ENCODE peak calls at places on chromosomes 13 and 19, in four cellular contexts. I, O, G and R are unnamed samples.
A peak's percentile ranks its signal among the peaks of the same experiment; 100 is the strongest.

GRCh38 chr19:8368136-8368535 is 4.2 kb downstream of the ANGPTL4 start:
- DNase-seq in O (no peak), G (no peak), I (no peak), R (no peak)

GRCh38 chr19:351976-352625 is 7.5 kb upstream of the MIER2 start:
- DNase-seq in O (no peak), I (no peak), G (no peak), R (peak; percentile 33)

GRCh38 chr19:4028334-4029246 is 21.1 kb downstream of the PIAS4 start:
- DNase-seq in I (no peak), G (no peak), O (no peak), R (no peak)

GRCh38 chr13:82356667-82357066 is 1525.6 kb downstream of the SLITRK1 start:
- DNase-seq in O (no peak), G (no peak), I (no peak), R (no peak)

GRCh38 chr13:112170823-112171569 is 104.0 kb downstream of the SOX1 start:
- DNase-seq in G (no peak), I (no peak), O (no peak), R (no peak)

GRCh38 chr13:113364371-113364932 is 522 bp upstream of the GRTP1 start:
- DNase-seq in G (no peak), O (peak; percentile 59), I (peak; percentile 3), R (peak; percentile 71)

GRCh38 chr19:32861596-32861995 is 8.0 kb downstream of the SLC7A9 start:
- DNase-seq in G (no peak), O (no peak), I (no peak), R (no peak)

GRCh38 chr13:66585669-66586203 is 644.4 kb downstream of the PCDH9 start:
- DNase-seq in I (no peak), G (no peak), O (no peak), R (no peak)

GRCh38 chr13:74273591-74273990 is 139.4 kb upstream of the KLF12 start:
- DNase-seq in G (no peak), I (no peak), O (no peak), R (no peak)

GRCh38 chr19:4267101-4267900 is 11.8 kb upstream of the SHD start:
- DNase-seq in O (peak; percentile 49), I (peak; percentile 55), G (peak; percentile 10), R (no peak)

GRCh38 chr19:18915639-18916038 is 3.5 kb downstream of the COPE start:
- DNase-seq in G (no peak), I (no peak), O (no peak), R (no peak)

GRCh38 chr19:36773223-36773579 is 594 bp upstream of the ZNF850 start:
- DNase-seq in G (no peak), I (no peak), O (no peak), R (no peak)